ENCODE peak calls at places on chromosomes 16 and 17, in five cellular contexts. One of them, this sample, is unnamed. For H3F3A, the result is how much of the 10 kb centered on the place peaks cover.

GRCh38 chr17:35069311-35069710 is 5.8 kb upstream of the RFFL start:
- DNase-seq in PC-3: no peak
- DNase-seq in GM23248: peak
- DNase-seq in neural progenitor cell: no peak
- DNase-seq in MM.1S: no peak
- DNase-seq in this sample: no peak

GRCh38 chr16:15482068-15482747 is 47.8 kb downstream of the BMERB1 start:
- DNase-seq in PC-3: peak
- DNase-seq in GM23248: peak
- DNase-seq in neural progenitor cell: no peak
- DNase-seq in MM.1S: no peak
- DNase-seq in this sample: peak

GRCh38 chr17:73424571-73424970 is 112.8 kb upstream of the CDC42EP4 start:
- DNase-seq in PC-3: no peak
- DNase-seq in GM23248: no peak
- DNase-seq in neural progenitor cell: no peak
- DNase-seq in MM.1S: no peak
- DNase-seq in this sample: no peak

GRCh38 chr17:59838196-59838911 is 54.4 kb downstream of the TUBD1 start:
- DNase-seq in PC-3: peak
- DNase-seq in GM23248: peak
- DNase-seq in neural progenitor cell: no peak
- DNase-seq in MM.1S: no peak
- DNase-seq in this sample: no peak

GRCh38 chr17:74228326-74228978 is 15.1 kb downstream of the TTYH2 start:
- DNase-seq in PC-3: no peak
- DNase-seq in GM23248: no peak
- DNase-seq in neural progenitor cell: no peak
- DNase-seq in MM.1S: no peak
- DNase-seq in this sample: peak

GRCh38 chr16:27434141-27435051 is 32.4 kb downstream of the IL21R start:
- DNase-seq in PC-3: no peak
- DNase-seq in GM23248: no peak
- DNase-seq in neural progenitor cell: no peak
- DNase-seq in MM.1S: no peak
- DNase-seq in this sample: no peak

GRCh38 chr17:42107597-42108576 is 4.6 kb downstream of the DHX58 start:
- DNase-seq in PC-3: no peak
- DNase-seq in GM23248: peak
- DNase-seq in neural progenitor cell: peak
- DNase-seq in MM.1S: peak
- DNase-seq in this sample: no peak

GRCh38 chr17:47872651-47873161 is 21.7 kb upstream of the SP6 start:
- DNase-seq in PC-3: no peak
- DNase-seq in GM23248: no peak
- DNase-seq in neural progenitor cell: no peak
- DNase-seq in MM.1S: no peak
- DNase-seq in this sample: no peak

GRCh38 chr16:85312642-85313540 is 200.6 kb upstream of the CIBAR2 start:
- DNase-seq in PC-3: no peak
- DNase-seq in GM23248: peak
- DNase-seq in neural progenitor cell: peak
- DNase-seq in MM.1S: no peak
- DNase-seq in this sample: no peak

GRCh38 chr17:63481488-63481870 is 4.6 kb downstream of the ACE start:
- DNase-seq in PC-3: no peak
- DNase-seq in GM23248: no peak
- DNase-seq in neural progenitor cell: no peak
- DNase-seq in MM.1S: no peak
- DNase-seq in this sample: no peak

GRCh38 chr16:82736161-82736697 is 109.5 kb downstream of the CDH13 start:
- DNase-seq in PC-3: no peak
- DNase-seq in GM23248: no peak
- DNase-seq in neural progenitor cell: no peak
- DNase-seq in MM.1S: no peak
- DNase-seq in this sample: no peak

GRCh38 chr16:82732461-82732860 is 105.7 kb downstream of the CDH13 start:
- DNase-seq in PC-3: no peak
- DNase-seq in GM23248: no peak
- DNase-seq in neural progenitor cell: no peak
- DNase-seq in MM.1S: no peak
- DNase-seq in this sample: no peak

GRCh38 chr16:82738699-82739098 is 111.9 kb downstream of the CDH13 start:
- DNase-seq in PC-3: peak
- DNase-seq in GM23248: peak
- DNase-seq in neural progenitor cell: no peak
- DNase-seq in MM.1S: no peak
- DNase-seq in this sample: no peak

GRCh38 chr16:82735696-82736095 is 108.9 kb downstream of the CDH13 start:
- DNase-seq in PC-3: no peak
- DNase-seq in GM23248: no peak
- DNase-seq in neural progenitor cell: no peak
- DNase-seq in MM.1S: peak
- DNase-seq in this sample: no peak

DNA sequence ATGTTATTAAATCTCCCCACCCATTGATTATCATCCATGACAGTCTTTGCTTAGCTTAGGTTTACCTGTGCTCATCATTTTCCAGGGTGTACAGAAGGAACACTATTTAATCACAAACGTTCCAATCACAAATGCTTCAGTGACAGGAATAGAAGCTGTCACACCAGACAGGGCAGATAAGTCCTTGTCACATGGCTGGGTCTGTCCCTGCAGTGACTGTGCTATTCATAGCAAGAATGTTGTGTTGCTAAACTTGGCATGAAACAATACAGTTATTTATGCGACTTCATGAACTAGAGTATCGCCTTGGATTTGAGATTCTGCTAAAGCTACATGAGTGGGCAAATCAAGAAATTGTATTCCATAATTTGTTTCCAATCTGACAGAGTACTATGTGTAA is 108.4 kb downstream of the CDH13 start:
- DNase-seq in PC-3: no peak
- DNase-seq in GM23248: no peak
- DNase-seq in neural progenitor cell: no peak
- DNase-seq in MM.1S: peak
- DNase-seq in this sample: no peak
- H3K27ac ChIP-seq in PC-3: no peak
- H3K27ac ChIP-seq in GM23248: no peak
- H3K27ac ChIP-seq in neural progenitor cell: no peak
- H3K27ac ChIP-seq in MM.1S: peak
- H3K27ac ChIP-seq in this sample: no peak

DNA sequence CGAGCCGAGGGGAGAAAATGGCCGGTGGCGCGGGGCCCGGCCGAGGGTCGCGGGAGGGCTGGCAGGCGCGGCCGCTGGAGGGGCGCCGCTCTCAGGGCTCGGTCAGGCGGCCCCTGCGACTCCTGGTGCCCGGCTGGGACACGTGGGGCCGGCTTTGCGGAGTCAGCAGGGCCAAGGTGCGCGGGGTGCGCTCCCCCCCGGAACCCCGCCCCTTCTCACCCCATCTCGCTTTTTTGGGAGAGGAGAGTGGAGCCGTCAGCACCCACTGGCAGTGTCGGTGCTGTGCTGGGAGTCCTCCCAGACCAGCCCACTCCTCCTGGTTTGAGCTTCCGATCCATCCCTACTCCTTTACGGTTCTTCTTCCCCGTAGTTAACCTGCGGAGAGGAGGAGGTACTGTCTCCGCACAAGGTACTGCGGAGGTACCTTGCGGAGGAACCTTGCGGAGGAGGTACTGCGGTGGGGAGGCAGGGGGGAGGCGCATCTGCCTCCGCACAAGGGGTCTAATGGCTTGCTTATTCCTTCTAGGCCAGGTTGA is 19.0 kb upstream of the CBX8 start:
- DNase-seq in PC-3: no peak
- DNase-seq in GM23248: no peak
- DNase-seq in neural progenitor cell: peak
- DNase-seq in MM.1S: no peak
- DNase-seq in this sample: no peak
- TF ChIP-seq EZH2 in PC-3: no peak
- TF ChIP-seq EZH2 in GM23248: no peak
- TF ChIP-seq EZH2 in neural progenitor cell: peak
- TF ChIP-seq EZH2 in MM.1S: no peak
- TF ChIP-seq EZH2 in this sample: no peak

GRCh38 chr17:4357671-4358070 is 8.8 kb downstream of the UBE2G1 start:
- DNase-seq in PC-3: no peak
- DNase-seq in GM23248: no peak
- DNase-seq in neural progenitor cell: no peak
- DNase-seq in MM.1S: no peak
- DNase-seq in this sample: no peak
- H3F3A ChIP-seq in PC-3: under half
- H3F3A ChIP-seq in GM23248: under half
- H3F3A ChIP-seq in neural progenitor cell: under half
- H3F3A ChIP-seq in MM.1S: under half
- H3F3A ChIP-seq in this sample: under half

GRCh38 chr17:81061027-81061426 is 26.1 kb downstream of the BAIAP2 start:
- DNase-seq in PC-3: no peak
- DNase-seq in GM23248: no peak
- DNase-seq in neural progenitor cell: no peak
- DNase-seq in MM.1S: no peak
- DNase-seq in this sample: no peak

GRCh38 chr17:81058263-81058871 is 23.4 kb downstream of the BAIAP2 start:
- DNase-seq in PC-3: no peak
- DNase-seq in GM23248: no peak
- DNase-seq in neural progenitor cell: no peak
- DNase-seq in MM.1S: no peak
- DNase-seq in this sample: no peak

GRCh38 chr17:81062014-81062413 is 27.1 kb downstream of the BAIAP2 start:
- DNase-seq in PC-3: no peak
- DNase-seq in GM23248: no peak
- DNase-seq in neural progenitor cell: no peak
- DNase-seq in MM.1S: no peak
- DNase-seq in this sample: no peak

GRCh38 chr17:81059026-81059425 is 24.1 kb downstream of the BAIAP2 start:
- DNase-seq in PC-3: no peak
- DNase-seq in GM23248: no peak
- DNase-seq in neural progenitor cell: no peak
- DNase-seq in MM.1S: no peak
- DNase-seq in this sample: no peak

DNA sequence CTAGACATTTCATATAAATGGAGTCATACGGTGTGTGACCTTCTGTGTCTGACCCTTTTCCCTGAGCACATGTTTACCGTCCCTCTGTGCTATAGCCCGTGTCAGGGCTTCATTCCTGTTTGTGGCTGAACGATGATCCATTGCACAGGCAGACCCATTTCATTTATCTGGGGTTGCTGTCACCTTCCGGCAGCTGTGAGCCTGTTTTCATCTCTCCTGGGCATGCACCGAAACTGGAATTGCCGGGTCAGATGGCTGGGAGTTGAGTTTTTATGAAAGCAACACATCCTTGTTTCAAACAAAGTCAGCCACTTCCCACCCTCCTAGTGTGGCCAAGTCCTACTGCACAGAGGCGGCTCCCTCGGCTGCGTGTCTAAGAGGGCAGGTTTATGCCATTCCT is 25.5 kb downstream of the BAIAP2 start:
- DNase-seq in PC-3: no peak
- DNase-seq in GM23248: no peak
- DNase-seq in neural progenitor cell: no peak
- DNase-seq in MM.1S: no peak
- DNase-seq in this sample: no peak
- H3K27ac ChIP-seq in PC-3: no peak
- H3K27ac ChIP-seq in GM23248: no peak
- H3K27ac ChIP-seq in neural progenitor cell: no peak
- H3K27ac ChIP-seq in MM.1S: no peak
- H3K27ac ChIP-seq in this sample: no peak

GRCh38 chr17:61408151-61409041 is 8.8 kb downstream of the TBX2 start:
- DNase-seq in PC-3: no peak
- DNase-seq in GM23248: no peak
- DNase-seq in neural progenitor cell: peak
- DNase-seq in MM.1S: no peak
- DNase-seq in this sample: no peak
- TF ChIP-seq EZH2 in PC-3: no peak
- TF ChIP-seq EZH2 in GM23248: no peak
- TF ChIP-seq EZH2 in neural progenitor cell: peak
- TF ChIP-seq EZH2 in MM.1S: no peak
- TF ChIP-seq EZH2 in this sample: no peak

DNA sequence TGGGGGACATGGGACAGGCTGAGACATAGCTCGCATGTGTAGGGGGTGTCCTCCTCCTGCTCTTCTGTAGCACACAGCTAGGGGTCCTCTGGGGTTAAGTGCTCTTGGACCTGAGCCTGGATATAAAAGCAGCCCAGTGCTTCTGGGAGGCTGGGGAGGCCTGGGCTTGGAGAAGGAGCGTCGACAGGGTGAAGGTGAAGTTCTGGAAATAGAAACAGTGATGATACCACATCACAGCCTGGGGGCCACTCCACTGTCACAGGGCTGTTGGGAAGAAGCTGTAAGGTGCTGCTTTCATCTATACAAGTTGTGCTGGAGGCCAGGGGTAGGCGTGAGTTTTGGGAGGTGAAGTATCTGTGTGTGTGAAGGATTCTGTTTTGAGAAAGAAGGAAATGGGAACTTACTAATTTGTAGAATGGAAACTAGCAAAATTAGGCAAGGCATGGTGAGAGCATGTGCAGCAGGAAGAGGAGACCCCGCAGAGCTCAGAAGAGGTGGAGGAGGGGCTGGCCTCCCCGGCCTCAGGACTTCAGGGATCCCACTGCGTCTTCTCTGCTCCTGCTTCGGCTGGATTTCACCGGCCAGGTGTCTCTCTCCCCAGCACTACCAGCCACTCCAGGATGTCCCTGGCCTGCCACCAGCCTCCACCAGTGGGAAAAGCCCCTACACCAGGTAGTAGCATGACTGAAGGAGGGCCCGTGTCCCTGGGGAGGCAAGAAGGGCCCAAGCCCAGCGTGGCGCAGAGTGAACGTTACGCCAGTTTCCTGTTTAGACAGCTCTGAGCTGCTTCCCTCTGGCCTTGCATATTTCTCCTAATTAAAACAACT is 19.4 kb downstream of the PLCG2 start:
- DNase-seq in PC-3: no peak
- DNase-seq in GM23248: no peak
- DNase-seq in neural progenitor cell: no peak
- DNase-seq in MM.1S: no peak
- DNase-seq in this sample: no peak
- H3F3A ChIP-seq in PC-3: under half
- H3F3A ChIP-seq in GM23248: under half
- H3F3A ChIP-seq in neural progenitor cell: under half
- H3F3A ChIP-seq in MM.1S: under half
- H3F3A ChIP-seq in this sample: under half

DNA sequence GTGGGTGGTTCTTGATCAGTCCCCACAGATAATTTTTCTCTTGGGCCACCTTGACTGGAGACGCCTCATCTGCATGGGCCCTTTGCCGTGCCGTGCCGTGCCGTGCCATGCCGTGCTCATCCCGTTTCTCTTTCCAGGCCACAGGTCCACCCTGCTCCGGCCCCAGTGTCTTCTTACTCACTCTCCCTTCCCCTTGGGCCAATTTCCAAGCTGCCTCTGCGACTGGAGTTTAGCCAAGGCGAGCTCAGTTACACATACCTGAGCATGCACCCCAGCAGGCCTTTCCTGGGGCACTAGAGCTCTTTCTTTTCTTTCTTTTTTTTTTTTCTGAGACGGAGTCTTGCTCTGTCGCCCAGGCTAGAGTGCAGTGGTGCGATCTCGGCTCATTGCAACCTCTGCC is 40.5 kb upstream of the MGAT5B start:
- DNase-seq in PC-3: no peak
- DNase-seq in GM23248: no peak
- DNase-seq in neural progenitor cell: no peak
- DNase-seq in MM.1S: no peak
- DNase-seq in this sample: no peak
- H3K27ac ChIP-seq in PC-3: no peak
- H3K27ac ChIP-seq in GM23248: no peak
- H3K27ac ChIP-seq in neural progenitor cell: no peak
- H3K27ac ChIP-seq in MM.1S: no peak
- H3K27ac ChIP-seq in this sample: no peak

GRCh38 chr16:87685766-87686165 is 80.0 kb downstream of the KLHDC4 start:
- DNase-seq in PC-3: no peak
- DNase-seq in GM23248: no peak
- DNase-seq in neural progenitor cell: no peak
- DNase-seq in MM.1S: no peak
- DNase-seq in this sample: no peak
- TF ChIP-seq EZH2 in PC-3: no peak
- TF ChIP-seq EZH2 in GM23248: no peak
- TF ChIP-seq EZH2 in neural progenitor cell: no peak
- TF ChIP-seq EZH2 in MM.1S: no peak
- TF ChIP-seq EZH2 in this sample: no peak

This sample was measured in PC-9.